ENCODE peak calls at places on chromosomes 7 and 10, in six cellular contexts. Z is HTR-8/SVneo; W is stimulated activated CD4-positive, alpha-beta T cell treated with anti-CD3 and anti-CD28 coated beads, TNF-alpha, amount 100 ng/mL, for 4 hours; T is non-pigmented ciliary epithelial cell; L is amniotic stem cell; H is posterior vena cava. X is an unnamed sample.

GRCh38 chr10:104486803-104487202 is 133.2 kb downstream of the CFAP58 start:
- DNase-seq in Z (no peak), W (no peak), T (no peak), L (no peak), H (no peak), X (no peak)

GRCh38 chr7:150322833-150323681 is at the start of the genes ACTR3C and LRRC61:
- DNase-seq in Z (no peak), W (peak; percentile 37), T (no peak), L (no peak), H (no peak), X (no peak)

GRCh38 chr7:151157645-151158329 is 9.7 kb downstream of the GBX1 start:
- DNase-seq in Z (no peak), W (no peak), T (peak; percentile 2), L (no peak), H (no peak), X (no peak)

GRCh38 chr7:41097501-41097900 is 605.4 kb downstream of the INHBA start:
- DNase-seq in Z (no peak), W (no peak), T (peak; percentile 79), L (no peak), H (no peak), X (no peak)

GRCh38 chr7:28706607-28707006 is 251.5 kb downstream of the TRIL start:
- DNase-seq in Z (no peak), W (no peak), T (no peak), L (no peak), H (no peak), X (no peak)

GRCh38 chr7:116167177-116167576 is 43.2 kb upstream of the TES start:
- DNase-seq in Z (no peak), W (no peak), T (no peak), L (no peak), H (no peak), X (no peak)

GRCh38 chr10:103564116-103564501 is 70.6 kb downstream of the NEURL1 start:
- DNase-seq in Z (peak; percentile 40), W (no peak), T (no peak), L (no peak), H (no peak), X (no peak)

GRCh38 chr10:128481152-128481551 is 354.9 kb upstream of the MKI67 start:
- DNase-seq in Z (no peak), W (no peak), T (no peak), L (no peak), H (peak; percentile 54), X (peak; percentile 49)

GRCh38 chr10:79944428-79945395 is 4.2 kb downstream of the SFTPD start:
- DNase-seq in Z (no peak), W (no peak), T (no peak), L (no peak), H (no peak), X (no peak)

GRCh38 chr10:122375761-122376160 is 1.3 kb downstream of the PLEKHA1 start:
- DNase-seq in Z (no peak), W (no peak), T (no peak), L (no peak), H (no peak), X (no peak)

GRCh38 chr10:105328441-105328840 is 687.4 kb downstream of the SORCS3 start:
- DNase-seq in Z (no peak), W (no peak), T (no peak), L (no peak), H (no peak), X (no peak)

GRCh38 chr10:52313350-52314006 is 603 bp upstream of the DKK1 start:
- DNase-seq in Z (no peak), W (no peak), T (no peak), L (no peak), H (no peak), X (no peak)

GRCh38 chr7:130273081-130273699 is 6.5 kb downstream of the CPA2 start:
- DNase-seq in Z (no peak), W (no peak), T (no peak), L (no peak), H (no peak), X (no peak)

GRCh38 chr10:83273035-83273434 is 866.3 kb upstream of the GHITM start:
- DNase-seq in Z (no peak), W (no peak), T (no peak), L (no peak), H (no peak), X (no peak)

GRCh38 chr10:101972761-101973160 is 83.2 kb downstream of the ARMH3 start:
- DNase-seq in Z (no peak), W (no peak), T (no peak), L (no peak), H (no peak), X (no peak)

GRCh38 chr7:40329601-40330153 is 194.9 kb downstream of the SUGCT start:
- DNase-seq in Z (peak; percentile 51), W (no peak), T (no peak), L (peak; percentile 9), H (no peak), X (no peak)

GRCh38 chr10:93333278-93333978 is 148.7 kb downstream of the MYOF start:
- DNase-seq in Z (no peak), W (no peak), T (no peak), L (no peak), H (no peak), X (no peak)

GRCh38 chr7:99042957-99043356 is 101.0 kb downstream of the SMURF1 start:
- DNase-seq in Z (no peak), W (no peak), T (no peak), L (no peak), H (no peak), X (no peak)

GRCh38 chr7:138913783-138914182 is 67.4 kb downstream of the KIAA1549 start:
- DNase-seq in Z (no peak), W (no peak), T (no peak), L (no peak), H (no peak), X (no peak)

GRCh38 chr7:116162236-116162635 is 48.1 kb upstream of the TES start:
- DNase-seq in Z (no peak), W (no peak), T (no peak), L (no peak), H (no peak), X (no peak)

GRCh38 chr7:5477723-5478531 is 54.3 kb upstream of the TNRC18 start:
- DNase-seq in Z (no peak), W (no peak), T (no peak), L (no peak), H (no peak), X (no peak)